ENCODE peak calls at places on chromosomes 2 and 18, in six cellular contexts. U is NB4, E is tibial artery, G is GM23338, Y is upper lobe of right lung, L is IMR-90. S is an unnamed sample.

GRCh38 chr2:177467646-177468045 is 75.1 kb downstream of the AGPS start:
- DNase-seq in L (peak; percentile 76), U (peak; percentile 11), E (no peak), G (no peak), Y (no peak), S (peak; percentile 72)

GRCh38 chr2:18426174-18426573 is 134.3 kb downstream of the RDH14 start:
- DNase-seq in Y (no peak), E (no peak), L (no peak), U (no peak), G (no peak), S (no peak)

GRCh38 chr2:121627525-121628050 is 21.7 kb downstream of the CLASP1 start:
- DNase-seq in L (no peak), E (no peak), U (no peak), Y (no peak), G (no peak), S (peak; percentile 74)

GRCh38 chr2:177296047-177296446 is 31.5 kb upstream of the NFE2L2 start:
- DNase-seq in E (no peak), U (peak; percentile 48), G (no peak), Y (no peak), L (peak; percentile 31), S (peak; percentile 62)

GRCh38 chr2:189581354-189582139 is 961 bp upstream of the SLC40A1 start:
- DNase-seq in U (peak; percentile 24), E (no peak), L (no peak), Y (no peak), G (peak; percentile 82), S (no peak)

GRCh38 chr2:71283131-71283530 is 48.5 kb upstream of the ZNF638 start:
- DNase-seq in Y (no peak), E (no peak), L (no peak), G (no peak), U (no peak), S (no peak)

GRCh38 chr18:3873698-3874495 is 423.9 kb downstream of the TGIF1 start:
- DNase-seq in E (no peak), G (peak; percentile 19), L (no peak), U (no peak), Y (no peak), S (no peak)

GRCh38 chr2:173349295-173349694 is 5.4 kb upstream of the CDCA7 start:
- DNase-seq in Y (no peak), E (no peak), U (no peak), G (no peak), L (no peak), S (no peak)

GRCh38 chr2:237733677-237734300 is 64.8 kb upstream of the RBM44 start:
- DNase-seq in E (no peak), G (peak; percentile 58), U (no peak), L (no peak), Y (no peak), S (no peak)

GRCh38 chr2:68766378-68766845 is 31.8 kb downstream of the ARHGAP25 start:
- DNase-seq in L (peak; percentile 73), E (peak; percentile 70), U (peak; percentile 98), G (no peak), Y (peak; percentile 75), S (peak; percentile 97)

GRCh38 chr2:237734905-237735623 is 63.5 kb upstream of the RBM44 start:
- DNase-seq in Y (no peak), G (no peak), U (no peak), L (no peak), E (no peak), S (no peak)

GRCh38 chr2:120963997-120964396 is 228.3 kb downstream of the GLI2 start:
- DNase-seq in E (no peak), Y (no peak), U (no peak), L (peak; percentile 60), G (no peak), S (no peak)

GRCh38 chr18:52582061-52582460 is 242.1 kb downstream of the DCC start:
- DNase-seq in G (no peak), Y (no peak), E (no peak), U (no peak), L (no peak), S (no peak)

GRCh38 chr2:127664065-127664894 is 11.1 kb downstream of the LIMS2 start:
- DNase-seq in Y (peak; percentile 77), G (peak; percentile 61), L (no peak), E (peak; percentile 21), U (no peak), S (no peak)

GRCh38 chr2:219125225-219125885 is 35.3 kb downstream of the NHEJ1 start:
- DNase-seq in E (no peak), G (no peak), U (peak; percentile 88), L (peak; percentile 88), Y (peak; percentile 86), S (peak; percentile 95)

GRCh38 chr2:26450031-26450635 is 27.8 kb downstream of the OTOF start:
- DNase-seq in U (no peak), Y (no peak), L (no peak), G (no peak), E (no peak), S (no peak)

GRCh38 chr18:7201096-7201495 is 29.8 kb upstream of the LRRC30 start:
- DNase-seq in L (no peak), E (no peak), U (no peak), Y (no peak), G (no peak), S (no peak)

GRCh38 chr18:45670281-45670962 is 53.6 kb upstream of the SLC14A1 start:
- DNase-seq in L (peak; percentile 85), U (peak; percentile 96), Y (no peak), G (no peak), E (peak; percentile 53), S (peak; percentile 40)

GRCh38 chr2:150209746-150210145 is 277.7 kb downstream of the RND3 start:
- DNase-seq in U (no peak), Y (no peak), G (no peak), L (no peak), E (no peak), S (no peak)

GRCh38 chr18:79765491-79766245 is 32.1 kb upstream of the KCNG2 start:
- DNase-seq in L (peak; percentile 44), E (no peak), G (no peak), Y (peak; percentile 23), U (no peak), S (no peak)

GRCh38 chr18:70221911-70222278 is 16.4 kb upstream of the RTTN start:
- DNase-seq in U (no peak), E (no peak), G (no peak), Y (no peak), L (no peak), S (no peak)

GRCh38 chr18:70221156-70221910 is 15.8 kb upstream of the RTTN start:
- DNase-seq in G (peak; percentile 71), L (no peak), U (no peak), E (no peak), Y (no peak), S (no peak)

GRCh38 chr18:70219688-70220087 is 14.2 kb upstream of the RTTN start:
- DNase-seq in E (no peak), L (no peak), G (no peak), Y (no peak), U (no peak), S (no peak)

GRCh38 chr18:70220628-70221027 is 15.1 kb upstream of the RTTN start:
- DNase-seq in L (no peak), E (no peak), U (no peak), G (no peak), Y (no peak), S (no peak)

DNA sequence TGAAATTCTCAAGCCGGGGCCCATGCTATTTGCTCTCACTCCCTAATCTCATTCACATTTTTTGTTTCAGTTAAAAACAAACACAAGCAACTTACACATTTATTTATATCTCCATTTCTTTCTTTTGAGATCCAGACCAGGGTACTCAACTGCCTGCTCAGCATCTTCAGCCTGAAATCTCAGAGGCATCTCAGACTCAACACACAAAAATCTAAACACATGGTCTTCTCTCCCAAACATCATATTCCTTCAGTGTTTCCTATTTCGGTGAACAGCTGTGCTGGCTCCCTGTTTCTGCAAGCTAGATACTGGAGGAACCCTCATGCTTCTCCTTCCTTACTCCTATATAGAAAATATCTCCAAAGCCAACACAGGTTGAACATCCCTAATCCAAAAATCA is 11.3 kb upstream of the RTTN start:
- DNase-seq in E (no peak), U (no peak), G (no peak), L (peak; percentile 69), Y (no peak), S (no peak)
- TF ChIP-seq CTCF in E (no peak), U (no peak), G (no peak), L (no peak), Y (no peak), S (no peak)

GRCh38 chr2:54977149-54977548 is 73.1 kb downstream of the RTN4 start:
- DNase-seq in E (no peak), G (no peak), Y (no peak), U (no peak), L (no peak), S (no peak)
- H3K4me3 ChIP-seq in E (no peak overlapping the region), G (no peak overlapping the region), Y (no peak overlapping the region), U (no peak overlapping the region), L (no peak overlapping the region), S (no peak overlapping the region)

GRCh38 chr2:54557601-54558187 is 101.6 kb downstream of the SPTBN1 start:
- DNase-seq in E (peak; percentile 47), L (no peak), G (peak; percentile 55), U (peak; percentile 82), Y (peak; percentile 82), S (no peak)
- TF ChIP-seq CTCF in E (no peak), L (no peak), G (peak; percentile 10), U (no peak), Y (peak; percentile 11), S (no peak)

GRCh38 chr2:12202301-12202700 is 455.9 kb downstream of the LPIN1 start:
- DNase-seq in G (peak; percentile 47), Y (no peak), E (no peak), U (no peak), L (peak; percentile 47), S (peak; percentile 91)

GRCh38 chr2:12203528-12203927 is 457.1 kb downstream of the LPIN1 start:
- DNase-seq in L (no peak), E (no peak), U (no peak), Y (no peak), G (no peak), S (no peak)

GRCh38 chr2:12202702-12203101 is 456.3 kb downstream of the LPIN1 start:
- DNase-seq in G (no peak), Y (no peak), E (no peak), L (peak; percentile 42), U (no peak), S (peak; percentile 78)

GRCh38 chr2:12199661-12200258 is 453.3 kb downstream of the LPIN1 start:
- DNase-seq in L (no peak), Y (no peak), G (no peak), E (no peak), U (no peak), S (no peak)

GRCh38 chr2:12201369-12201768 is 454.9 kb downstream of the LPIN1 start:
- DNase-seq in Y (no peak), E (no peak), G (no peak), L (no peak), U (peak; percentile 65), S (no peak)
- H3K4me3 ChIP-seq in Y (no peak overlapping the region), E (no peak overlapping the region), G (no peak overlapping the region), L (no peak overlapping the region), U (no peak overlapping the region), S (no peak overlapping the region)

DNA sequence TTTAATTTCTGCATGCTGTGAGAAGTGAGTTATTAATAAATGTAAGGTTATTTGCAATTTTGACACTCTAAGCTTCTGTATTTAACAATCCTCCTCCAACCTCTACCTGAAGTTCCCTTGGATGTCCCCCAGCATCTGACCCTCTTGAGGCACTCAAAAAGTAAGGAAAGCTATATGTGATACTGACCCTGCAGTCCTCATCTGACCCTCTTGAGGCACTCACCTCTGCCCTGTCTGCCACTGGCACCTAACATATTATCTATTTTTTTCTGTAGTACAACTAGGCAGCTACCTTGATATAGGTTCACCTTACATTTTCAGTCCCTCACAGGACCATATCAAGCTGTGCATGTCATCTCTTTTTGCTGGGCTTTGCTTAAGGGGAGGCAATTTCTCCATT is 583.4 kb upstream of the PKDCC start:
- DNase-seq in G (no peak), E (no peak), U (no peak), L (no peak), Y (no peak), S (no peak)
- TF ChIP-seq CTCF in G (no peak), E (no peak), U (no peak), L (no peak), Y (no peak), S (no peak)